ENCODE peak calls at places on chromosome 21, in four cellular contexts. K, B, M and A are unnamed samples.

GRCh38 chr21:35336534-35336933 is 287.4 kb upstream of the RUNX1 start:
- DNase-seq in B (no peak), M (no peak), K (no peak), A (no peak)

GRCh38 chr21:41923641-41924342 is 30.0 kb downstream of the C2CD2 start:
- DNase-seq in B (no peak), K (no peak), M (no peak), A (no peak)

GRCh38 chr21:15592271-15592860 is 137.4 kb upstream of the USP25 start:
- DNase-seq in B (peak), M (no peak), K (no peak), A (no peak)

GRCh38 chr21:20023199-20023598 is 975.0 kb upstream of the NCAM2 start:
- DNase-seq in B (no peak), M (no peak), K (no peak), A (no peak)

GRCh38 chr21:28256420-28256831 is 736.3 kb downstream of the LTN1 start:
- DNase-seq in B (no peak), K (no peak), M (no peak), A (no peak)

GRCh38 chr21:36471254-36471723 is 8.6 kb downstream of the CLDN14 start:
- DNase-seq in M (no peak), K (no peak), B (no peak), A (no peak)

GRCh38 chr21:41932576-41933258 is 21.1 kb downstream of the C2CD2 start:
- DNase-seq in K (no peak), M (no peak), B (no peak), A (no peak)

GRCh38 chr21:44794031-44794374 is 7.6 kb downstream of the UBE2G2 start:
- DNase-seq in K (no peak), B (no peak), M (no peak), A (no peak)

GRCh38 chr21:44524412-44525371 is 15.3 kb downstream of the KRTAP10-1 start:
- DNase-seq in K (no peak), M (no peak), B (no peak), A (no peak)

GRCh38 chr21:28805885-28806284 is 186.8 kb downstream of the LTN1 start:
- DNase-seq in B (no peak), M (no peak), K (no peak), A (no peak)

GRCh38 chr21:38787461-38788274 is 18.1 kb upstream of the ETS2 start:
- DNase-seq in M (no peak), K (no peak), B (no peak), A (no peak)

GRCh38 chr21:28283652-28284490 is 708.8 kb downstream of the LTN1 start:
- DNase-seq in K (no peak), M (no peak), B (no peak), A (no peak)

GRCh38 chr21:16102113-16102512 is 372.3 kb downstream of the USP25 start:
- DNase-seq in B (no peak), M (no peak), K (no peak), A (no peak)

GRCh38 chr21:44817914-44818635 is at the start of gene SUMO3:
- DNase-seq in M (peak), K (peak), B (peak), A (no peak)

GRCh38 chr21:46093668-46094400 is 4.1 kb upstream of the COL6A2 start:
- DNase-seq in B (no peak), M (peak), K (peak), A (no peak)

GRCh38 chr21:45972716-45973474 is 8.7 kb upstream of the COL6A1 start:
- DNase-seq in B (no peak), K (no peak), M (no peak), A (no peak)

GRCh38 chr21:46663754-46664153 is 28.3 kb downstream of the PRMT2 start:
- DNase-seq in M (no peak), B (no peak), K (no peak), A (no peak)

GRCh38 chr21:41576010-41576615 is 68.2 kb upstream of the TMPRSS2 start:
- DNase-seq in B (no peak), M (no peak), K (no peak), A (no peak)

GRCh38 chr21:36065497-36066036 is 4.3 kb upstream of the CBR1 start:
- DNase-seq in B (no peak), K (no peak), M (no peak), A (no peak)

GRCh38 chr21:17793675-17794123 is 25.5 kb downstream of the C21orf91 start:
- DNase-seq in B (no peak), M (no peak), K (no peak), A (no peak)

GRCh38 chr21:42233067-42233981 is 14.4 kb downstream of the ABCG1 start:
- DNase-seq in K (peak), M (peak), B (no peak), A (no peak)

GRCh38 chr21:33308586-33309490 is 15.9 kb upstream of the IFNAR1 start:
- DNase-seq in K (no peak), B (peak), M (no peak), A (peak)